ENCODE peak calls at places on chromosomes 6 and 20, in eight cellular contexts. C, K, B, U, M, X, P and O are unnamed samples.

GRCh38 chr6:33241968-33242367 is 29.7 kb downstream of the VPS52 start:
- DNase-seq in C (no peak), K (no peak), B (no peak), U (no peak), M (no peak), X (no peak), P (no peak), O (no peak)

GRCh38 chr6:120871416-120872261 is 462.6 kb downstream of the TBC1D32 start:
- DNase-seq in C (no peak), K (no peak), B (no peak), U (no peak), M (peak; percentile 46), X (no peak), P (no peak), O (no peak)

GRCh38 chr6:117907600-117908245 is 659 bp downstream of the SLC35F1 start:
- DNase-seq in C (no peak), K (peak; percentile 36), B (no peak), U (peak; percentile 1), M (peak; percentile 70), X (peak; percentile 36), P (peak; percentile 16), O (peak; percentile 71)

GRCh38 chr6:74606488-74607135 is 599.2 kb downstream of the COL12A1 start:
- DNase-seq in C (no peak), K (no peak), B (peak; percentile 94), U (peak; percentile 86), M (no peak), X (no peak), P (no peak), O (no peak)

GRCh38 chr6:86609549-86610388 is 327.6 kb upstream of the HTR1E start:
- DNase-seq in C (no peak), K (no peak), B (no peak), U (no peak), M (no peak), X (no peak), P (no peak), O (no peak)

GRCh38 chr6:114228675-114229074 is 114.1 kb downstream of the HS3ST5 start:
- DNase-seq in C (no peak), K (no peak), B (no peak), U (no peak), M (no peak), X (no peak), P (no peak), O (no peak)

GRCh38 chr6:51892750-51893149 is 194.7 kb downstream of the PKHD1 start:
- DNase-seq in C (no peak), K (no peak), B (no peak), U (peak; percentile 30), M (no peak), X (no peak), P (no peak), O (no peak)

GRCh38 chr6:106724848-106725247 is 95.5 kb downstream of the QRSL1 start:
- DNase-seq in C (no peak), K (no peak), B (no peak), U (peak; percentile 37), M (no peak), X (no peak), P (no peak), O (no peak)

GRCh38 chr6:109793793-109794192 is 102.7 kb downstream of the FIG4 start:
- DNase-seq in C (no peak), K (no peak), B (peak; percentile 95), U (peak; percentile 96), M (no peak), X (peak; percentile 78), P (peak; percentile 68), O (no peak)

GRCh38 chr6:77910826-77911225 is 258.0 kb downstream of the MEI4 start:
- DNase-seq in C (no peak), K (no peak), B (no peak), U (peak; percentile 58), M (no peak), X (no peak), P (no peak), O (no peak)

GRCh38 chr6:33909737-33910136 is 105.9 kb upstream of the MLN start:
- DNase-seq in C (no peak), K (no peak), B (no peak), U (no peak), M (no peak), X (no peak), P (no peak), O (no peak)

GRCh38 chr20:43973671-43974450 is 59.2 kb downstream of the TOX2 start:
- DNase-seq in C (no peak), K (no peak), B (no peak), U (no peak), M (no peak), X (no peak), P (no peak), O (no peak)

GRCh38 chr20:10876558-10876957 is 202.8 kb upstream of the JAG1 start:
- DNase-seq in C (no peak), K (no peak), B (peak; percentile 71), U (no peak), M (no peak), X (no peak), P (no peak), O (no peak)

GRCh38 chr20:17797163-17797562 is 97.4 kb downstream of the BANF2 start:
- DNase-seq in C (no peak), K (no peak), B (no peak), U (no peak), M (no peak), X (no peak), P (no peak), O (no peak)

DNA sequence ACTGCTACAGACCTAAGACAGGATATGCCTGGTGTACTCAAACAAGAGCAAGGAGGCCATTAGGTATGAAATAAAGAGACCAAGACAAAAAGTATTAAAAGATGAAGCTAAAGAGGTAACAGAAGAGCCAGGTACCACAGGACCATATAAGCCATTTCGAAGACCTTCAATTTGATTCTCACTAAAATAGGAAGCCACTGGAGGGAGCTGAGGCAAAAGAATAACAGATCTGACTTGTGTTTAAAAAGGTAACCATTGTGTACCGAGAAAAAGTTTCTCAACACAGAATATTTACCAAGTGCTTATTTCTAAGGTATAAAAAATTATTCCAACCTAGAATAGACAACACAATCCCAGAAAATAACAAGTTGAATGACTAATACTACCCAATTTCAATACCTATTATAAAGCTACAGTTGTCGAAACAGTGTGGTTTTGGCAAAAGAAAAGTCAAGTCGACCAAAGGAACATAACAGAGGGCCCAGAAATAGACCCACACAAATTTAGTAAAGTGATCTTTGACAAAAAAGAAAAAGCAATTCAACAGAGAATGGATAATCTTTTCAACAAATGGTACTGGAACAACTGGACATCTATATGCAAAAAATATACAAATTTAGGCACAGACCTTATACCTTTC is 125.3 kb upstream of the DST start:
- DNase-seq in C (no peak), K (no peak), B (peak; percentile 26), U (no peak), M (no peak), X (no peak), P (no peak), O (no peak)
- TF ChIP-seq CTCF in C (no peak), K (no peak), B (peak; percentile 18), U (peak; percentile 14), M (peak; percentile 32), X (no peak), P (no peak), O (no peak)

DNA sequence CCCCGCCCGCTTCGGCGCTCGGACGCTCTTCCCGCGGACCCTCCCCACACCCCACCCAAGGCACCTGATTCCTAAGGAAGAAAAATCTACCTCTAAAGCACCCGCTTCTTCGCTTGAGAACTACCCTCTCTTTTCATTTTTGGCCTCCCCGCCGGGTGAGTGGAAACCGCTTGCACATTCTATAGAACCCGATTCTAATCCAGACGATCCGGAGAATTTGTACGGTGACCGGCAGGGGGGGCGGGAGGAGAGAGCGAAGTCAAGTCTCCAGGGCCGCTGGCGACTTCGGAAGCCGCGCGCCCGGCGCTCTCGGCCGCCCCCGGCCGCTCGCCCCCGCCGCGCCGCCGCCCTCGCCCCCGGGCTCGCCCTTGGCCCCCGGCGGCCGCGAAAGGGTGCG is at the start of gene RBM24:
- DNase-seq in C (peak; percentile 88), K (peak; percentile 70), B (peak; percentile 73), U (peak; percentile 77), M (peak; percentile 65), X (peak; percentile 80), P (peak; percentile 63), O (peak; percentile 78)
- TF ChIP-seq CTCF in C (peak; percentile 20), K (no peak), B (peak; percentile 39), U (peak; percentile 36), M (peak; percentile 31), X (peak; percentile 37), P (peak; percentile 14), O (no peak)

GRCh38 chr20:15902493-15902892 is 670.8 kb downstream of the KIF16B start:
- DNase-seq in C (no peak), K (no peak), B (no peak), U (no peak), M (peak; percentile 63), X (no peak), P (no peak), O (peak; percentile 54)
- TF ChIP-seq CTCF in C (no peak), K (no peak), B (no peak), U (no peak), M (peak; percentile 55), X (no peak), P (no peak), O (peak; percentile 48)

GRCh38 chr20:23078351-23078993 is 7.7 kb downstream of the CD93 start:
- DNase-seq in C (peak; percentile 56), K (no peak), B (peak; percentile 71), U (no peak), M (no peak), X (no peak), P (no peak), O (no peak)

GRCh38 chr20:23079926-23080325 is 6.2 kb downstream of the CD93 start:
- DNase-seq in C (no peak), K (no peak), B (no peak), U (no peak), M (no peak), X (no peak), P (no peak), O (no peak)

GRCh38 chr20:23080521-23080920 is 5.6 kb downstream of the CD93 start:
- DNase-seq in C (no peak), K (no peak), B (no peak), U (no peak), M (no peak), X (no peak), P (no peak), O (no peak)

GRCh38 chr20:23077277-23077676 is 8.8 kb downstream of the CD93 start:
- DNase-seq in C (peak; percentile 46), K (no peak), B (no peak), U (no peak), M (no peak), X (no peak), P (no peak), O (no peak)

GRCh38 chr20:23078994-23079364 is 7.1 kb downstream of the CD93 start:
- DNase-seq in C (peak; percentile 58), K (no peak), B (no peak), U (no peak), M (peak; percentile 64), X (no peak), P (no peak), O (peak; percentile 79)
- TF ChIP-seq CTCF in C (no peak), K (no peak), B (peak; percentile 9), U (no peak), M (peak; percentile 81), X (no peak), P (no peak), O (peak; percentile 60)

DNA sequence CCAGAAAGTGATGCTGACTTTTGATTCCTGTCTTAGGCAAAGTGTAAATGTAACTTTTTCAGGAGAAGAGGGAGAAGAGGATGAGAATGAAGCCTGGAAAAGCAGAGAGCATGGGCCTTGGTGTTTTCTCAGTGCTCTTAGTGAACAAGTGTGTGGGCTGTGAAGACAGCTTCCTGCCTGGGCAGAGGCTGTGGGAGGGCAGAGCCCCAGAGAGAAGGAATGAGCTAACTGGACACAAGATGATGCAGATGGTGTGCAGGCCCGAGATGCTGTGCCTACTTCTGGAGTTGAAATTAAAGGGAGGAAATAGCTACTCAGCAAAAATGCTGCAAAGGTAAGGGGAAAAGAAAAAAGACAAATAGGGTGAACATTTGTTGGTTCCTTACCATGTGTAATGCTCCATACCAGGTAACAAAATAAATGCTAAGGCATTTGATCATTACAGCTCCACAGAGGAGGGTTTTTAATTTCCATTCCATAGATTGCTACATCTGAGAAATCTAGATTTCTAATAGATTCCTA is 87.0 kb upstream of the CEP162 start:
- DNase-seq in C (no peak), K (no peak), B (peak; percentile 3), U (no peak), M (no peak), X (no peak), P (no peak), O (no peak)
- TF ChIP-seq CTCF in C (no peak), K (no peak), B (no peak), U (no peak), M (no peak), X (no peak), P (no peak), O (no peak)